ENCODE peak calls at places on chromosome 11, in seven cellular contexts. O is GM06990, N is amniotic stem cell, X is GOT3, Q is A549, Y is head of caudate nucleus, B is erythroblast. D is an unnamed sample.

GRCh38 chr11:66835762-66836405 is 7.4 kb upstream of the RCE1 start:
- DNase-seq in X (no peak), Q (no peak), Y (no peak), N (no peak), O (no peak), B (peak; percentile 80), D (no peak)

GRCh38 chr11:35588627-35589026 is 29.6 kb upstream of the FJX1 start:
- DNase-seq in N (no peak), X (no peak), O (no peak), Y (no peak), Q (no peak), B (no peak), D (no peak)

GRCh38 chr11:4643682-4644081 is at the start of gene OR51E1:
- DNase-seq in O (no peak), N (no peak), X (no peak), B (no peak), Y (no peak), Q (no peak), D (no peak)

GRCh38 chr11:97739892-97740782 is 1280.6 kb upstream of the CNTN5 start:
- DNase-seq in B (no peak), X (no peak), Q (no peak), O (no peak), N (peak; percentile 42), Y (no peak), D (no peak)

GRCh38 chr11:2269601-2270321 is 627 bp downstream of the ASCL2 start:
- DNase-seq in O (peak; percentile 34), B (peak; percentile 72), Q (peak; percentile 85), X (no peak), Y (peak; percentile 65), N (no peak), D (peak; percentile 45)

GRCh38 chr11:128924618-128925017 is 18.1 kb downstream of the TP53AIP1 start:
- DNase-seq in Y (no peak), B (no peak), Q (no peak), X (no peak), O (no peak), N (no peak), D (no peak)

GRCh38 chr11:2250041-2250440 is 20.3 kb downstream of the ASCL2 start:
- DNase-seq in B (no peak), O (no peak), X (no peak), Q (no peak), N (no peak), Y (no peak), D (no peak)

GRCh38 chr11:117443269-117444186 is 115.9 kb downstream of the CEP164 start:
- DNase-seq in Q (peak; percentile 25), Y (peak; percentile 85), X (no peak), O (no peak), B (peak; percentile 32), N (no peak), D (no peak)

GRCh38 chr11:86484164-86484794 is 109.6 kb downstream of the CCDC81 start:
- DNase-seq in B (no peak), O (no peak), Q (peak; percentile 97), Y (no peak), N (no peak), X (peak; percentile 44), D (no peak)

GRCh38 chr11:101010899-101011298 is 118.7 kb downstream of the PGR start:
- DNase-seq in X (no peak), Y (no peak), O (no peak), Q (no peak), N (no peak), B (no peak), D (no peak)

GRCh38 chr11:57251491-57252104 is 14.5 kb upstream of the APLNR start:
- DNase-seq in X (no peak), O (no peak), N (no peak), Y (no peak), Q (no peak), B (peak; percentile 89), D (no peak)

GRCh38 chr11:38448284-38448683 is 1850.2 kb upstream of the RAG2 start:
- DNase-seq in N (no peak), Q (no peak), Y (no peak), X (no peak), O (no peak), B (peak; percentile 89), D (no peak)

GRCh38 chr11:65852508-65853248 is 5.3 kb downstream of the CFL1 start:
- DNase-seq in X (no peak), Q (no peak), O (no peak), N (no peak), Y (peak; percentile 46), B (no peak), D (no peak)

GRCh38 chr11:128903248-128904041 is 12.3 kb downstream of the KCNJ5 start:
- DNase-seq in N (no peak), X (no peak), Y (peak; percentile 79), Q (no peak), O (no peak), B (no peak), D (no peak)

GRCh38 chr11:3057069-3057963 is at the start of gene CARS1:
- DNase-seq in Q (peak; percentile 94), N (peak; percentile 93), B (peak; percentile 96), O (peak; percentile 93), Y (peak; percentile 99), X (peak; percentile 70), D (peak; percentile 91)

GRCh38 chr11:77448269-77448668 is 25.6 kb downstream of the PAK1 start:
- DNase-seq in O (no peak), N (no peak), Y (no peak), Q (no peak), B (no peak), X (no peak), D (no peak)

D was measured in T-cell.